ENCODE peak calls at places on chromosomes 1 and 21, in ten cellular contexts. L is kidney glomerular epithelial cell; P is H9; F is stimulated activated CD4-positive, alpha-beta T cell treated with anti-CD3 and anti-CD28 coated beads, Interleukin-15, amount 100 ng/mL, for 24 hours; Y is NCI-H345; J is iris pigment epithelial cell; A is fibroblast of lung; W is activated CD4-positive, alpha-beta T cell treated with anti-CD3 and anti-CD28 coated beads for 36 hours; I is foreskin fibroblast; O is uterus. Q is an unnamed sample.

GRCh38 chr1:39850606-39851216 is 32.6 kb downstream of the TRIT1 start:
- DNase-seq in L (no peak), P (no peak), F (no peak), Y (no peak), J (no peak), A (no peak), W (no peak), I (no peak), O (no peak), Q (no peak)

GRCh38 chr1:113592223-113592622 is 167.1 kb downstream of the PHTF1 start:
- DNase-seq in L (no peak), P (no peak), F (no peak), Y (no peak), J (no peak), A (no peak), W (no peak), I (no peak), O (no peak), Q (no peak)

GRCh38 chr1:169584483-169585144 is 1.7 kb downstream of the F5 start:
- DNase-seq in L (peak; percentile 36), P (no peak), F (peak; percentile 49), Y (no peak), J (no peak), A (no peak), W (peak; percentile 38), I (no peak), O (no peak), Q (no peak)

GRCh38 chr1:22832414-22832786 is 121.8 kb downstream of the EPHB2 start:
- DNase-seq in L (no peak), P (no peak), F (no peak), Y (no peak), J (peak; percentile 71), A (peak; percentile 57), W (no peak), I (peak; percentile 74), O (no peak), Q (no peak)

GRCh38 chr1:9495854-9496374 is 43.4 kb upstream of the SLC25A33 start:
- DNase-seq in L (no peak), P (no peak), F (no peak), Y (no peak), J (no peak), A (no peak), W (no peak), I (no peak), O (no peak), Q (no peak)

GRCh38 chr1:199743227-199743626 is 284.3 kb upstream of the NR5A2 start:
- DNase-seq in L (no peak), P (no peak), F (no peak), Y (no peak), J (peak; percentile 32), A (no peak), W (no peak), I (peak; percentile 12), O (no peak), Q (no peak)

GRCh38 chr1:221444346-221444745 is 297.5 kb downstream of the DUSP10 start:
- DNase-seq in L (no peak), P (no peak), F (no peak), Y (no peak), J (peak; percentile 27), A (peak; percentile 34), W (no peak), I (peak; percentile 16), O (no peak), Q (no peak)

GRCh38 chr1:78650114-78650513 is 483 bp downstream of the IFI44 start:
- DNase-seq in L (no peak), P (no peak), F (no peak), Y (no peak), J (peak; percentile 26), A (peak; percentile 22), W (no peak), I (no peak), O (no peak), Q (no peak)

GRCh38 chr1:233172201-233172600 is 123.3 kb downstream of the PCNX2 start:
- DNase-seq in L (no peak), P (no peak), F (no peak), Y (no peak), J (peak; percentile 72), A (peak; percentile 67), W (no peak), I (peak; percentile 19), O (no peak), Q (no peak)

GRCh38 chr1:46302091-46303037 is 1.1 kb downstream of the LRRC41 start:
- DNase-seq in L (no peak), P (peak; percentile 54), F (peak; percentile 69), Y (peak; percentile 39), J (peak; percentile 67), A (peak; percentile 68), W (peak; percentile 73), I (peak; percentile 52), O (peak; percentile 47), Q (peak; percentile 26)

GRCh38 chr1:20233394-20233793 is 47.1 kb upstream of the PLA2G2C start:
- DNase-seq in L (no peak), P (no peak), F (no peak), Y (peak; percentile 39), J (peak; percentile 19), A (peak; percentile 56), W (no peak), I (peak; percentile 16), O (no peak), Q (no peak)

GRCh38 chr1:40783001-40783905 is at the start of gene KCNQ4:
- DNase-seq in L (no peak), P (peak; percentile 73), F (peak; percentile 52), Y (peak; percentile 41), J (no peak), A (peak; percentile 12), W (peak; percentile 48), I (no peak), O (peak; percentile 70), Q (peak; percentile 31)

GRCh38 chr1:202283379-202283844 is 58.3 kb downstream of the UBE2T start:
- DNase-seq in L (peak; percentile 33), P (no peak), F (no peak), Y (peak; percentile 50), J (peak; percentile 42), A (peak; percentile 58), W (peak; percentile 32), I (peak; percentile 78), O (no peak), Q (no peak)

GRCh38 chr1:119838255-119838654 is 27.0 kb upstream of the REG4 start:
- DNase-seq in L (no peak), P (no peak), F (no peak), Y (no peak), J (peak; percentile 30), A (no peak), W (no peak), I (no peak), O (no peak), Q (no peak)

GRCh38 chr21:25464275-25464674 is 143.0 kb downstream of the MRPL39 start:
- DNase-seq in L (no peak), P (no peak), F (peak; percentile 42), Y (no peak), J (peak; percentile 8), A (no peak), W (peak; percentile 43), I (no peak), O (no peak), Q (no peak)

GRCh38 chr1:155976913-155977606 is 1.3 kb downstream of the ARHGEF2 start:
- DNase-seq in L (no peak), P (peak; percentile 43), F (peak; percentile 36), Y (no peak), J (no peak), A (no peak), W (peak; percentile 54), I (no peak), O (no peak), Q (no peak)

GRCh38 chr1:80931178-80931577 is 869.6 kb upstream of the ADGRL2 start:
- DNase-seq in L (no peak), P (no peak), F (no peak), Y (no peak), J (no peak), A (peak; percentile 5), W (no peak), I (no peak), O (no peak), Q (no peak)

GRCh38 chr1:59412705-59413326 is 115.9 kb downstream of the FGGY start:
- DNase-seq in L (no peak), P (no peak), F (no peak), Y (no peak), J (no peak), A (no peak), W (no peak), I (no peak), O (no peak), Q (no peak)

GRCh38 chr1:153655333-153655732 is 3.2 kb upstream of the SNAPIN start:
- DNase-seq in L (no peak), P (no peak), F (no peak), Y (no peak), J (no peak), A (no peak), W (no peak), I (no peak), O (no peak), Q (no peak)

GRCh38 chr1:40801742-40802077 is 18.1 kb downstream of the KCNQ4 start:
- DNase-seq in L (no peak), P (no peak), F (no peak), Y (no peak), J (no peak), A (no peak), W (no peak), I (no peak), O (no peak), Q (no peak)

GRCh38 chr1:3069491-3070303 is 694 bp downstream of the PRDM16 start:
- DNase-seq in L (no peak), P (peak; percentile 63), F (peak; percentile 19), Y (no peak), J (peak; percentile 69), A (peak; percentile 75), W (peak; percentile 30), I (peak; percentile 33), O (peak; percentile 50), Q (peak; percentile 41)

GRCh38 chr1:192485692-192486436 is 89.7 kb upstream of the RGS1 start:
- DNase-seq in L (peak; percentile 94), P (no peak), F (no peak), Y (no peak), J (peak; percentile 99), A (peak; percentile 100), W (no peak), I (peak; percentile 97), O (peak; percentile 75), Q (no peak)

GRCh38 chr1:46681333-46682034 is 9.8 kb downstream of the TEX38 start:
- DNase-seq in L (no peak), P (no peak), F (no peak), Y (no peak), J (no peak), A (no peak), W (no peak), I (no peak), O (no peak), Q (no peak)

GRCh38 chr1:36387141-36387949 is 1.6 kb upstream of the STK40 start:
- DNase-seq in L (peak; percentile 82), P (no peak), F (no peak), Y (no peak), J (peak; percentile 88), A (peak; percentile 89), W (peak; percentile 43), I (peak; percentile 79), O (peak; percentile 57), Q (no peak)

GRCh38 chr1:180309338-180309737 is 79.3 kb downstream of the LHX4 start:
- DNase-seq in L (peak; percentile 92), P (no peak), F (no peak), Y (no peak), J (peak; percentile 79), A (peak; percentile 31), W (no peak), I (no peak), O (no peak), Q (no peak)

GRCh38 chr1:172726740-172727139 is 67.8 kb downstream of the FASLG start:
- DNase-seq in L (no peak), P (no peak), F (no peak), Y (no peak), J (no peak), A (no peak), W (no peak), I (no peak), O (no peak), Q (no peak)

GRCh38 chr1:244365821-244366220 is 85.9 kb downstream of the ADSS2 start:
- DNase-seq in L (no peak), P (no peak), F (no peak), Y (no peak), J (no peak), A (peak; percentile 26), W (no peak), I (no peak), O (no peak), Q (no peak)

GRCh38 chr1:161020573-161021167 is at the start of gene F11R:
- DNase-seq in L (peak; percentile 49), P (peak; percentile 72), F (peak; percentile 44), Y (peak; percentile 73), J (no peak), A (no peak), W (peak; percentile 56), I (no peak), O (peak; percentile 20), Q (no peak)

Q was measured in posterior cingulate gyrus.